ENCODE peak calls at places on chromosomes 11 and 22, in ten cellular contexts. One of them, this sample, is unnamed.

GRCh38 chr11:124026498-124026897 is at the start of gene OR10G8:
- DNase-seq in HT1080: no peak
- DNase-seq in stimulated activated naive CD8-positive, alpha-beta T cell treated with anti-CD3 and anti-CD28 coated beads, Interleukin-15, amount 100 ng/mL, for 72 hours: no peak
- DNase-seq in uterus: no peak
- DNase-seq in WTC11: no peak
- DNase-seq in NCI-H1092 treated with DMSO at 0.1 percent for 48 hours: no peak
- DNase-seq in left ventricle myocardium inferior: no peak
- DNase-seq in epithelial cell of proximal tubule: no peak
- DNase-seq in activated CD8-positive, alpha-beta memory T cell treated with anti-CD3 and anti-CD28 coated beads, Interleukin-2, amount 50 U/mL, for 4 hours: no peak
- DNase-seq in body of pancreas: no peak
- DNase-seq in this sample: no peak

GRCh38 chr11:70650075-70650909 is 252.0 kb downstream of the CTTN start:
- DNase-seq in uterus: peak; percentile 24
- DNase-seq in epithelial cell of proximal tubule: no peak
- DNase-seq in HT1080: peak; percentile 42
- DNase-seq in body of pancreas: peak; percentile 53
- DNase-seq in left ventricle myocardium inferior: peak; percentile 50
- DNase-seq in activated CD8-positive, alpha-beta memory T cell treated with anti-CD3 and anti-CD28 coated beads, Interleukin-2, amount 50 U/mL, for 4 hours: no peak
- DNase-seq in NCI-H1092 treated with DMSO at 0.1 percent for 48 hours: no peak
- DNase-seq in stimulated activated naive CD8-positive, alpha-beta T cell treated with anti-CD3 and anti-CD28 coated beads, Interleukin-15, amount 100 ng/mL, for 72 hours: peak; percentile 33
- DNase-seq in WTC11: peak; percentile 85
- DNase-seq in this sample: peak; percentile 10

GRCh38 chr22:24379536-24379935 is 47.9 kb upstream of the ADORA2A start:
- DNase-seq in stimulated activated naive CD8-positive, alpha-beta T cell treated with anti-CD3 and anti-CD28 coated beads, Interleukin-15, amount 100 ng/mL, for 72 hours: no peak
- DNase-seq in left ventricle myocardium inferior: no peak
- DNase-seq in HT1080: peak; percentile 75
- DNase-seq in activated CD8-positive, alpha-beta memory T cell treated with anti-CD3 and anti-CD28 coated beads, Interleukin-2, amount 50 U/mL, for 4 hours: no peak
- DNase-seq in epithelial cell of proximal tubule: no peak
- DNase-seq in uterus: no peak
- DNase-seq in WTC11: no peak
- DNase-seq in body of pancreas: no peak
- DNase-seq in NCI-H1092 treated with DMSO at 0.1 percent for 48 hours: no peak
- DNase-seq in this sample: no peak

GRCh38 chr22:38135133-38135706 is 24.7 kb upstream of the BAIAP2L2 start:
- DNase-seq in body of pancreas: no peak
- DNase-seq in stimulated activated naive CD8-positive, alpha-beta T cell treated with anti-CD3 and anti-CD28 coated beads, Interleukin-15, amount 100 ng/mL, for 72 hours: no peak
- DNase-seq in activated CD8-positive, alpha-beta memory T cell treated with anti-CD3 and anti-CD28 coated beads, Interleukin-2, amount 50 U/mL, for 4 hours: no peak
- DNase-seq in WTC11: no peak
- DNase-seq in HT1080: peak; percentile 95
- DNase-seq in NCI-H1092 treated with DMSO at 0.1 percent for 48 hours: no peak
- DNase-seq in uterus: peak; percentile 11
- DNase-seq in left ventricle myocardium inferior: no peak
- DNase-seq in epithelial cell of proximal tubule: no peak
- DNase-seq in this sample: no peak

GRCh38 chr22:43884600-43885318 is 7.1 kb downstream of the PNPLA5 start:
- DNase-seq in body of pancreas: peak; percentile 58
- DNase-seq in epithelial cell of proximal tubule: no peak
- DNase-seq in stimulated activated naive CD8-positive, alpha-beta T cell treated with anti-CD3 and anti-CD28 coated beads, Interleukin-15, amount 100 ng/mL, for 72 hours: peak; percentile 51
- DNase-seq in NCI-H1092 treated with DMSO at 0.1 percent for 48 hours: peak; percentile 1
- DNase-seq in left ventricle myocardium inferior: peak; percentile 59
- DNase-seq in HT1080: no peak
- DNase-seq in activated CD8-positive, alpha-beta memory T cell treated with anti-CD3 and anti-CD28 coated beads, Interleukin-2, amount 50 U/mL, for 4 hours: peak; percentile 49
- DNase-seq in WTC11: peak; percentile 89
- DNase-seq in uterus: peak; percentile 28
- DNase-seq in this sample: no peak

GRCh38 chr22:35092146-35092805 is 26.3 kb downstream of the ISX start:
- DNase-seq in HT1080: no peak
- DNase-seq in NCI-H1092 treated with DMSO at 0.1 percent for 48 hours: no peak
- DNase-seq in stimulated activated naive CD8-positive, alpha-beta T cell treated with anti-CD3 and anti-CD28 coated beads, Interleukin-15, amount 100 ng/mL, for 72 hours: no peak
- DNase-seq in body of pancreas: no peak
- DNase-seq in uterus: no peak
- DNase-seq in WTC11: no peak
- DNase-seq in left ventricle myocardium inferior: no peak
- DNase-seq in epithelial cell of proximal tubule: no peak
- DNase-seq in activated CD8-positive, alpha-beta memory T cell treated with anti-CD3 and anti-CD28 coated beads, Interleukin-2, amount 50 U/mL, for 4 hours: no peak
- DNase-seq in this sample: no peak

GRCh38 chr11:87437844-87438223 is 400.1 kb downstream of the TMEM135 start:
- DNase-seq in WTC11: no peak
- DNase-seq in uterus: no peak
- DNase-seq in activated CD8-positive, alpha-beta memory T cell treated with anti-CD3 and anti-CD28 coated beads, Interleukin-2, amount 50 U/mL, for 4 hours: no peak
- DNase-seq in HT1080: peak; percentile 85
- DNase-seq in stimulated activated naive CD8-positive, alpha-beta T cell treated with anti-CD3 and anti-CD28 coated beads, Interleukin-15, amount 100 ng/mL, for 72 hours: no peak
- DNase-seq in body of pancreas: no peak
- DNase-seq in left ventricle myocardium inferior: no peak
- DNase-seq in epithelial cell of proximal tubule: peak; percentile 89
- DNase-seq in NCI-H1092 treated with DMSO at 0.1 percent for 48 hours: no peak
- DNase-seq in this sample: no peak

GRCh38 chr11:65822760-65823528 is 10.8 kb upstream of the SNX32 start:
- DNase-seq in epithelial cell of proximal tubule: no peak
- DNase-seq in activated CD8-positive, alpha-beta memory T cell treated with anti-CD3 and anti-CD28 coated beads, Interleukin-2, amount 50 U/mL, for 4 hours: no peak
- DNase-seq in left ventricle myocardium inferior: no peak
- DNase-seq in NCI-H1092 treated with DMSO at 0.1 percent for 48 hours: peak; percentile 10
- DNase-seq in WTC11: no peak
- DNase-seq in stimulated activated naive CD8-positive, alpha-beta T cell treated with anti-CD3 and anti-CD28 coated beads, Interleukin-15, amount 100 ng/mL, for 72 hours: no peak
- DNase-seq in body of pancreas: peak; percentile 51
- DNase-seq in HT1080: no peak
- DNase-seq in uterus: no peak
- DNase-seq in this sample: no peak

GRCh38 chr11:12106501-12106900 is 3.9 kb upstream of the MICAL2 start:
- DNase-seq in WTC11: no peak
- DNase-seq in epithelial cell of proximal tubule: no peak
- DNase-seq in left ventricle myocardium inferior: no peak
- DNase-seq in stimulated activated naive CD8-positive, alpha-beta T cell treated with anti-CD3 and anti-CD28 coated beads, Interleukin-15, amount 100 ng/mL, for 72 hours: no peak
- DNase-seq in NCI-H1092 treated with DMSO at 0.1 percent for 48 hours: no peak
- DNase-seq in HT1080: no peak
- DNase-seq in body of pancreas: no peak
- DNase-seq in activated CD8-positive, alpha-beta memory T cell treated with anti-CD3 and anti-CD28 coated beads, Interleukin-2, amount 50 U/mL, for 4 hours: no peak
- DNase-seq in uterus: no peak
- DNase-seq in this sample: no peak

GRCh38 chr22:34297536-34298120 is 377.4 kb upstream of the LARGE1 start:
- DNase-seq in stimulated activated naive CD8-positive, alpha-beta T cell treated with anti-CD3 and anti-CD28 coated beads, Interleukin-15, amount 100 ng/mL, for 72 hours: no peak
- DNase-seq in uterus: no peak
- DNase-seq in WTC11: no peak
- DNase-seq in body of pancreas: no peak
- DNase-seq in left ventricle myocardium inferior: no peak
- DNase-seq in epithelial cell of proximal tubule: no peak
- DNase-seq in HT1080: no peak
- DNase-seq in activated CD8-positive, alpha-beta memory T cell treated with anti-CD3 and anti-CD28 coated beads, Interleukin-2, amount 50 U/mL, for 4 hours: no peak
- DNase-seq in NCI-H1092 treated with DMSO at 0.1 percent for 48 hours: no peak
- DNase-seq in this sample: no peak

GRCh38 chr11:17782145-17782544 is 47.6 kb downstream of the KCNC1 start:
- DNase-seq in activated CD8-positive, alpha-beta memory T cell treated with anti-CD3 and anti-CD28 coated beads, Interleukin-2, amount 50 U/mL, for 4 hours: no peak
- DNase-seq in NCI-H1092 treated with DMSO at 0.1 percent for 48 hours: no peak
- DNase-seq in uterus: no peak
- DNase-seq in WTC11: no peak
- DNase-seq in stimulated activated naive CD8-positive, alpha-beta T cell treated with anti-CD3 and anti-CD28 coated beads, Interleukin-15, amount 100 ng/mL, for 72 hours: no peak
- DNase-seq in left ventricle myocardium inferior: no peak
- DNase-seq in body of pancreas: no peak
- DNase-seq in HT1080: no peak
- DNase-seq in epithelial cell of proximal tubule: no peak
- DNase-seq in this sample: no peak

GRCh38 chr11:71948314-71949027 is 19.6 kb downstream of the RNF121 start:
- DNase-seq in epithelial cell of proximal tubule: no peak
- DNase-seq in NCI-H1092 treated with DMSO at 0.1 percent for 48 hours: no peak
- DNase-seq in WTC11: no peak
- DNase-seq in HT1080: no peak
- DNase-seq in stimulated activated naive CD8-positive, alpha-beta T cell treated with anti-CD3 and anti-CD28 coated beads, Interleukin-15, amount 100 ng/mL, for 72 hours: no peak
- DNase-seq in activated CD8-positive, alpha-beta memory T cell treated with anti-CD3 and anti-CD28 coated beads, Interleukin-2, amount 50 U/mL, for 4 hours: no peak
- DNase-seq in left ventricle myocardium inferior: no peak
- DNase-seq in uterus: no peak
- DNase-seq in body of pancreas: peak; percentile 55
- DNase-seq in this sample: no peak

GRCh38 chr11:7851391-7851790 is 54.6 kb upstream of the OR5P2 start:
- DNase-seq in epithelial cell of proximal tubule: no peak
- DNase-seq in left ventricle myocardium inferior: no peak
- DNase-seq in activated CD8-positive, alpha-beta memory T cell treated with anti-CD3 and anti-CD28 coated beads, Interleukin-2, amount 50 U/mL, for 4 hours: no peak
- DNase-seq in stimulated activated naive CD8-positive, alpha-beta T cell treated with anti-CD3 and anti-CD28 coated beads, Interleukin-15, amount 100 ng/mL, for 72 hours: no peak
- DNase-seq in HT1080: no peak
- DNase-seq in body of pancreas: no peak
- DNase-seq in WTC11: no peak
- DNase-seq in uterus: no peak
- DNase-seq in NCI-H1092 treated with DMSO at 0.1 percent for 48 hours: no peak
- DNase-seq in this sample: no peak

GRCh38 chr11:61732705-61733104 is 19.7 kb upstream of the MYRF start:
- DNase-seq in body of pancreas: no peak
- DNase-seq in epithelial cell of proximal tubule: no peak
- DNase-seq in stimulated activated naive CD8-positive, alpha-beta T cell treated with anti-CD3 and anti-CD28 coated beads, Interleukin-15, amount 100 ng/mL, for 72 hours: no peak
- DNase-seq in uterus: no peak
- DNase-seq in NCI-H1092 treated with DMSO at 0.1 percent for 48 hours: no peak
- DNase-seq in WTC11: no peak
- DNase-seq in activated CD8-positive, alpha-beta memory T cell treated with anti-CD3 and anti-CD28 coated beads, Interleukin-2, amount 50 U/mL, for 4 hours: no peak
- DNase-seq in HT1080: no peak
- DNase-seq in left ventricle myocardium inferior: no peak
- DNase-seq in this sample: no peak

GRCh38 chr11:64284048-64284961 is at the start of gene BAD:
- DNase-seq in HT1080: peak; percentile 90
- DNase-seq in WTC11: peak; percentile 97
- DNase-seq in epithelial cell of proximal tubule: no peak
- DNase-seq in left ventricle myocardium inferior: peak; percentile 95
- DNase-seq in body of pancreas: peak; percentile 96
- DNase-seq in activated CD8-positive, alpha-beta memory T cell treated with anti-CD3 and anti-CD28 coated beads, Interleukin-2, amount 50 U/mL, for 4 hours: peak; percentile 89
- DNase-seq in stimulated activated naive CD8-positive, alpha-beta T cell treated with anti-CD3 and anti-CD28 coated beads, Interleukin-15, amount 100 ng/mL, for 72 hours: peak; percentile 87
- DNase-seq in NCI-H1092 treated with DMSO at 0.1 percent for 48 hours: peak; percentile 96
- DNase-seq in uterus: peak; percentile 96
- DNase-seq in this sample: peak; percentile 92

GRCh38 chr22:36253523-36254490 is 874 bp downstream of the APOL1 start:
- DNase-seq in left ventricle myocardium inferior: no peak
- DNase-seq in activated CD8-positive, alpha-beta memory T cell treated with anti-CD3 and anti-CD28 coated beads, Interleukin-2, amount 50 U/mL, for 4 hours: no peak
- DNase-seq in WTC11: no peak
- DNase-seq in stimulated activated naive CD8-positive, alpha-beta T cell treated with anti-CD3 and anti-CD28 coated beads, Interleukin-15, amount 100 ng/mL, for 72 hours: no peak
- DNase-seq in uterus: no peak
- DNase-seq in HT1080: no peak
- DNase-seq in NCI-H1092 treated with DMSO at 0.1 percent for 48 hours: peak; percentile 28
- DNase-seq in epithelial cell of proximal tubule: no peak
- DNase-seq in body of pancreas: no peak
- DNase-seq in this sample: no peak

GRCh38 chr22:50436841-50437341 is 37.9 kb downstream of the SBF1 start:
- DNase-seq in NCI-H1092 treated with DMSO at 0.1 percent for 48 hours: no peak
- DNase-seq in activated CD8-positive, alpha-beta memory T cell treated with anti-CD3 and anti-CD28 coated beads, Interleukin-2, amount 50 U/mL, for 4 hours: no peak
- DNase-seq in epithelial cell of proximal tubule: no peak
- DNase-seq in stimulated activated naive CD8-positive, alpha-beta T cell treated with anti-CD3 and anti-CD28 coated beads, Interleukin-15, amount 100 ng/mL, for 72 hours: no peak
- DNase-seq in HT1080: no peak
- DNase-seq in uterus: no peak
- DNase-seq in WTC11: no peak
- DNase-seq in left ventricle myocardium inferior: no peak
- DNase-seq in body of pancreas: no peak
- DNase-seq in this sample: no peak

GRCh38 chr11:108669261-108669660 is 4.4 kb downstream of the DDX10 start:
- DNase-seq in stimulated activated naive CD8-positive, alpha-beta T cell treated with anti-CD3 and anti-CD28 coated beads, Interleukin-15, amount 100 ng/mL, for 72 hours: no peak
- DNase-seq in left ventricle myocardium inferior: no peak
- DNase-seq in NCI-H1092 treated with DMSO at 0.1 percent for 48 hours: no peak
- DNase-seq in activated CD8-positive, alpha-beta memory T cell treated with anti-CD3 and anti-CD28 coated beads, Interleukin-2, amount 50 U/mL, for 4 hours: no peak
- DNase-seq in epithelial cell of proximal tubule: no peak
- DNase-seq in WTC11: no peak
- DNase-seq in body of pancreas: no peak
- DNase-seq in uterus: no peak
- DNase-seq in HT1080: no peak
- DNase-seq in this sample: no peak

GRCh38 chr11:24593332-24593731 is 96.5 kb downstream of the LUZP2 start:
- DNase-seq in HT1080: no peak
- DNase-seq in epithelial cell of proximal tubule: no peak
- DNase-seq in WTC11: no peak
- DNase-seq in stimulated activated naive CD8-positive, alpha-beta T cell treated with anti-CD3 and anti-CD28 coated beads, Interleukin-15, amount 100 ng/mL, for 72 hours: no peak
- DNase-seq in left ventricle myocardium inferior: no peak
- DNase-seq in activated CD8-positive, alpha-beta memory T cell treated with anti-CD3 and anti-CD28 coated beads, Interleukin-2, amount 50 U/mL, for 4 hours: no peak
- DNase-seq in body of pancreas: no peak
- DNase-seq in NCI-H1092 treated with DMSO at 0.1 percent for 48 hours: no peak
- DNase-seq in uterus: no peak
- DNase-seq in this sample: no peak

GRCh38 chr11:110453684-110454354 is 24.1 kb downstream of the FDX1 start:
- DNase-seq in stimulated activated naive CD8-positive, alpha-beta T cell treated with anti-CD3 and anti-CD28 coated beads, Interleukin-15, amount 100 ng/mL, for 72 hours: no peak
- DNase-seq in uterus: no peak
- DNase-seq in left ventricle myocardium inferior: no peak
- DNase-seq in WTC11: no peak
- DNase-seq in body of pancreas: no peak
- DNase-seq in epithelial cell of proximal tubule: no peak
- DNase-seq in activated CD8-positive, alpha-beta memory T cell treated with anti-CD3 and anti-CD28 coated beads, Interleukin-2, amount 50 U/mL, for 4 hours: no peak
- DNase-seq in NCI-H1092 treated with DMSO at 0.1 percent for 48 hours: no peak
- DNase-seq in HT1080: no peak
- DNase-seq in this sample: peak; percentile 61

GRCh38 chr11:57515332-57516060 is at the start of gene SLC43A1:
- DNase-seq in HT1080: peak; percentile 64
- DNase-seq in stimulated activated naive CD8-positive, alpha-beta T cell treated with anti-CD3 and anti-CD28 coated beads, Interleukin-15, amount 100 ng/mL, for 72 hours: peak; percentile 35
- DNase-seq in uterus: peak; percentile 58
- DNase-seq in WTC11: peak; percentile 54
- DNase-seq in body of pancreas: peak; percentile 80
- DNase-seq in epithelial cell of proximal tubule: no peak
- DNase-seq in left ventricle myocardium inferior: peak; percentile 71
- DNase-seq in activated CD8-positive, alpha-beta memory T cell treated with anti-CD3 and anti-CD28 coated beads, Interleukin-2, amount 50 U/mL, for 4 hours: peak; percentile 36
- DNase-seq in NCI-H1092 treated with DMSO at 0.1 percent for 48 hours: peak; percentile 23
- DNase-seq in this sample: no peak

GRCh38 chr11:118435233-118435892 is 929 bp upstream of the KMT2A start:
- DNase-seq in uterus: peak; percentile 46
- DNase-seq in activated CD8-positive, alpha-beta memory T cell treated with anti-CD3 and anti-CD28 coated beads, Interleukin-2, amount 50 U/mL, for 4 hours: peak; percentile 60
- DNase-seq in HT1080: peak; percentile 86
- DNase-seq in left ventricle myocardium inferior: peak; percentile 46
- DNase-seq in body of pancreas: peak; percentile 47
- DNase-seq in stimulated activated naive CD8-positive, alpha-beta T cell treated with anti-CD3 and anti-CD28 coated beads, Interleukin-15, amount 100 ng/mL, for 72 hours: peak; percentile 74
- DNase-seq in WTC11: peak; percentile 89
- DNase-seq in NCI-H1092 treated with DMSO at 0.1 percent for 48 hours: peak; percentile 96
- DNase-seq in epithelial cell of proximal tubule: no peak
- DNase-seq in this sample: peak; percentile 43

GRCh38 chr22:40107756-40108437 is 69.8 kb upstream of the TNRC6B start:
- DNase-seq in WTC11: no peak
- DNase-seq in HT1080: peak; percentile 55
- DNase-seq in NCI-H1092 treated with DMSO at 0.1 percent for 48 hours: no peak
- DNase-seq in activated CD8-positive, alpha-beta memory T cell treated with anti-CD3 and anti-CD28 coated beads, Interleukin-2, amount 50 U/mL, for 4 hours: peak; percentile 30
- DNase-seq in epithelial cell of proximal tubule: peak; percentile 36
- DNase-seq in body of pancreas: peak; percentile 14
- DNase-seq in left ventricle myocardium inferior: no peak
- DNase-seq in stimulated activated naive CD8-positive, alpha-beta T cell treated with anti-CD3 and anti-CD28 coated beads, Interleukin-15, amount 100 ng/mL, for 72 hours: no peak
- DNase-seq in uterus: peak; percentile 27
- DNase-seq in this sample: no peak

GRCh38 chr11:6433998-6434650 is 6.7 kb downstream of the HPX start:
- DNase-seq in body of pancreas: no peak
- DNase-seq in NCI-H1092 treated with DMSO at 0.1 percent for 48 hours: no peak
- DNase-seq in left ventricle myocardium inferior: no peak
- DNase-seq in activated CD8-positive, alpha-beta memory T cell treated with anti-CD3 and anti-CD28 coated beads, Interleukin-2, amount 50 U/mL, for 4 hours: no peak
- DNase-seq in uterus: no peak
- DNase-seq in stimulated activated naive CD8-positive, alpha-beta T cell treated with anti-CD3 and anti-CD28 coated beads, Interleukin-15, amount 100 ng/mL, for 72 hours: no peak
- DNase-seq in epithelial cell of proximal tubule: no peak
- DNase-seq in HT1080: no peak
- DNase-seq in WTC11: no peak
- DNase-seq in this sample: no peak

GRCh38 chr11:111362887-111363411 is 16.1 kb downstream of the POU2AF1 start:
- DNase-seq in body of pancreas: peak; percentile 88
- DNase-seq in uterus: no peak
- DNase-seq in HT1080: no peak
- DNase-seq in left ventricle myocardium inferior: no peak
- DNase-seq in activated CD8-positive, alpha-beta memory T cell treated with anti-CD3 and anti-CD28 coated beads, Interleukin-2, amount 50 U/mL, for 4 hours: no peak
- DNase-seq in stimulated activated naive CD8-positive, alpha-beta T cell treated with anti-CD3 and anti-CD28 coated beads, Interleukin-15, amount 100 ng/mL, for 72 hours: no peak
- DNase-seq in epithelial cell of proximal tubule: no peak
- DNase-seq in NCI-H1092 treated with DMSO at 0.1 percent for 48 hours: no peak
- DNase-seq in WTC11: no peak
- DNase-seq in this sample: no peak

GRCh38 chr22:49960967-49961600 is 512 bp downstream of the PIM3 start:
- DNase-seq in uterus: peak; percentile 41
- DNase-seq in WTC11: peak; percentile 27
- DNase-seq in left ventricle myocardium inferior: peak; percentile 48
- DNase-seq in NCI-H1092 treated with DMSO at 0.1 percent for 48 hours: no peak
- DNase-seq in HT1080: peak; percentile 32
- DNase-seq in body of pancreas: peak; percentile 57
- DNase-seq in epithelial cell of proximal tubule: no peak
- DNase-seq in activated CD8-positive, alpha-beta memory T cell treated with anti-CD3 and anti-CD28 coated beads, Interleukin-2, amount 50 U/mL, for 4 hours: peak; percentile 57
- DNase-seq in stimulated activated naive CD8-positive, alpha-beta T cell treated with anti-CD3 and anti-CD28 coated beads, Interleukin-15, amount 100 ng/mL, for 72 hours: peak; percentile 77
- DNase-seq in this sample: peak; percentile 38

GRCh38 chr11:69603978-69604524 is 36.9 kb upstream of the CCND1 start:
- DNase-seq in WTC11: no peak
- DNase-seq in HT1080: no peak
- DNase-seq in activated CD8-positive, alpha-beta memory T cell treated with anti-CD3 and anti-CD28 coated beads, Interleukin-2, amount 50 U/mL, for 4 hours: no peak
- DNase-seq in epithelial cell of proximal tubule: no peak
- DNase-seq in body of pancreas: no peak
- DNase-seq in uterus: no peak
- DNase-seq in NCI-H1092 treated with DMSO at 0.1 percent for 48 hours: no peak
- DNase-seq in stimulated activated naive CD8-positive, alpha-beta T cell treated with anti-CD3 and anti-CD28 coated beads, Interleukin-15, amount 100 ng/mL, for 72 hours: no peak
- DNase-seq in left ventricle myocardium inferior: no peak
- DNase-seq in this sample: no peak

GRCh38 chr22:49829044-49829719 is 1.5 kb upstream of the BRD1 start:
- DNase-seq in left ventricle myocardium inferior: no peak
- DNase-seq in NCI-H1092 treated with DMSO at 0.1 percent for 48 hours: no peak
- DNase-seq in HT1080: no peak
- DNase-seq in activated CD8-positive, alpha-beta memory T cell treated with anti-CD3 and anti-CD28 coated beads, Interleukin-2, amount 50 U/mL, for 4 hours: no peak
- DNase-seq in WTC11: no peak
- DNase-seq in body of pancreas: no peak
- DNase-seq in epithelial cell of proximal tubule: no peak
- DNase-seq in uterus: no peak
- DNase-seq in stimulated activated naive CD8-positive, alpha-beta T cell treated with anti-CD3 and anti-CD28 coated beads, Interleukin-15, amount 100 ng/mL, for 72 hours: no peak
- DNase-seq in this sample: no peak